ENCODE peak calls at places on chromosome 2, in eight cellular contexts. N, Y, X, M, K, J, D and I are unnamed samples.
A peak's percentile ranks its signal among the peaks of the same experiment; 100 is the strongest.

GRCh38 chr2:75053484-75054112 is 95.2 kb downstream of the POLE4 start:
- DNase-seq in N (no peak), Y (peak; percentile 17), X (no peak), M (peak; percentile 37), K (no peak), J (no peak), D (peak; percentile 57), I (no peak)

GRCh38 chr2:238130696-238131628 is 7.5 kb upstream of the KLHL30 start:
- DNase-seq in N (no peak), Y (no peak), X (no peak), M (no peak), K (no peak), J (no peak), D (peak; percentile 13), I (no peak)

GRCh38 chr2:12602661-12603060 is 114.1 kb upstream of the TRIB2 start:
- DNase-seq in N (peak; percentile 47), Y (no peak), X (no peak), M (no peak), K (no peak), J (no peak), D (no peak), I (no peak)

GRCh38 chr2:71952572-71953188 is 195.0 kb downstream of the CYP26B1 start:
- DNase-seq in N (no peak), Y (no peak), X (no peak), M (no peak), K (no peak), J (no peak), D (no peak), I (no peak)

GRCh38 chr2:8146329-8147048 is 535.4 kb upstream of the ID2 start:
- DNase-seq in N (no peak), Y (no peak), X (no peak), M (peak; percentile 56), K (no peak), J (no peak), D (no peak), I (no peak)

GRCh38 chr2:10048501-10049171 is 5.3 kb downstream of the KLF11 start:
- DNase-seq in N (peak; percentile 79), Y (no peak), X (peak; percentile 39), M (peak; percentile 77), K (no peak), J (no peak), D (no peak), I (no peak)

GRCh38 chr2:69400121-69400520 is 13.1 kb upstream of the GFPT1 start:
- DNase-seq in N (no peak), Y (no peak), X (no peak), M (no peak), K (no peak), J (no peak), D (no peak), I (no peak)

GRCh38 chr2:128314348-128315121 is 4.1 kb downstream of the HS6ST1 start:
- DNase-seq in N (no peak), Y (peak; percentile 11), X (no peak), M (no peak), K (no peak), J (peak; percentile 63), D (no peak), I (no peak)